ENCODE peak calls at places on chromosomes 4 and X, in seven cellular contexts. R, C, Q, K, Z, U and D are unnamed samples.

GRCh38 chrX:16119353-16120220 is 3.8 kb upstream of the GRPR start:
- DNase-seq in C (no peak), Z (no peak), Q (no peak), U (no peak), R (no peak), K (no peak), D (no peak)

GRCh38 chr4:172881645-172882044 is 287.0 kb upstream of the GALNT7 start:
- DNase-seq in C (no peak), R (no peak), K (no peak), U (no peak), Z (no peak), Q (no peak), D (no peak)

GRCh38 chr4:182975806-182976205 is 58.6 kb upstream of the DCTD start:
- DNase-seq in U (no peak), R (no peak), Z (peak; percentile 90), C (no peak), Q (no peak), K (no peak), D (no peak)

GRCh38 chr4:181312066-181312465 is 931.1 kb upstream of the TENM3 start:
- DNase-seq in C (no peak), Z (no peak), U (no peak), K (no peak), R (no peak), Q (no peak), D (no peak)

GRCh38 chr4:22047793-22048192 is 99.2 kb upstream of the KCNIP4 start:
- DNase-seq in U (no peak), R (no peak), C (no peak), Z (no peak), K (no peak), Q (no peak), D (no peak)

GRCh38 chr4:168634276-168634802 is 137.5 kb downstream of the PALLD start:
- DNase-seq in Q (no peak), C (no peak), Z (peak; percentile 92), U (no peak), R (no peak), K (no peak), D (no peak)

GRCh38 chr4:168812806-168813205 is 197.2 kb downstream of the CBR4 start:
- DNase-seq in U (no peak), Z (no peak), K (no peak), C (no peak), R (no peak), Q (no peak), D (no peak)

GRCh38 chrX:17519349-17519748 is 144.3 kb downstream of the NHS start:
- DNase-seq in Q (no peak), Z (peak; percentile 7), C (no peak), K (no peak), U (no peak), R (no peak), D (peak; percentile 50)

GRCh38 chr4:98659741-98660507 is 1.5 kb upstream of the TSPAN5 start:
- DNase-seq in C (no peak), R (no peak), Q (no peak), K (no peak), Z (peak; percentile 58), U (no peak), D (no peak)

GRCh38 chr4:29805245-29805644 is 914.9 kb upstream of the PCDH7 start:
- DNase-seq in U (no peak), K (no peak), R (no peak), Q (no peak), C (no peak), Z (peak; percentile 2), D (no peak)

GRCh38 chr4:88219099-88219498 is 60.7 kb upstream of the ABCG2 start:
- DNase-seq in Q (no peak), Z (peak; percentile 56), C (peak; percentile 68), R (no peak), K (no peak), U (no peak), D (no peak)

GRCh38 chr4:139552908-139553307 is 3.1 kb downstream of the SETD7 start:
- DNase-seq in K (no peak), U (no peak), R (no peak), C (no peak), Q (no peak), Z (no peak), D (no peak)

GRCh38 chr4:61556277-61556676 is 356.2 kb downstream of the ADGRL3 start:
- DNase-seq in Q (no peak), K (no peak), U (no peak), Z (no peak), R (no peak), C (no peak), D (peak; percentile 24)

GRCh38 chrX:74535211-74535621 is 79.2 kb downstream of the RLIM start:
- DNase-seq in U (peak; percentile 34), C (no peak), K (no peak), Z (peak; percentile 71), R (no peak), Q (no peak), D (no peak)

GRCh38 chr4:88752754-88753153 is 55.1 kb upstream of the NAP1L5 start:
- DNase-seq in U (no peak), Z (no peak), C (no peak), Q (no peak), K (no peak), R (no peak), D (peak; percentile 34)

GRCh38 chrX:100645106-100645505 is 1.1 kb downstream of the SRPX2 start:
- DNase-seq in Q (no peak), R (no peak), C (no peak), Z (no peak), K (no peak), U (no peak), D (no peak)

GRCh38 chrX:66053414-66053813 is 13.5 kb upstream of the VSIG4 start:
- DNase-seq in R (no peak), K (no peak), C (no peak), Z (no peak), Q (no peak), U (no peak), D (no peak)